ENCODE peak calls at places on chromosomes 12 and 14, in six cellular contexts. One of them, this sample, is unnamed.

GRCh38 chr14:37116933-37117844 is 55.2 kb downstream of the SLC25A21 start:
- DNase-seq in T-helper 2 cell treated with Interferon-gamma antibody and Interleukin-4, amounts not matched to agents 5 μg/mL and 100 μg/mL, for 36 hours: no peak
- DNase-seq in heart right ventricle: no peak
- DNase-seq in dermis microvascular lymphatic vessel endothelial cell: peak; percentile 20
- DNase-seq in stimulated activated CD8-positive, alpha-beta memory T cell treated with anti-CD3 and anti-CD28 coated beads, Interleukin-15, amount 100 ng/mL, for 24 hours: no peak
- DNase-seq in omental fat pad: no peak
- DNase-seq in this sample: no peak

GRCh38 chr14:95047754-95048153 is 109.6 kb downstream of the DICER1 start:
- DNase-seq in T-helper 2 cell treated with Interferon-gamma antibody and Interleukin-4, amounts not matched to agents 5 μg/mL and 100 μg/mL, for 36 hours: no peak
- DNase-seq in omental fat pad: no peak
- DNase-seq in stimulated activated CD8-positive, alpha-beta memory T cell treated with anti-CD3 and anti-CD28 coated beads, Interleukin-15, amount 100 ng/mL, for 24 hours: no peak
- DNase-seq in heart right ventricle: no peak
- DNase-seq in dermis microvascular lymphatic vessel endothelial cell: no peak
- DNase-seq in this sample: no peak

GRCh38 chr14:90758959-90759358 is 57.3 kb downstream of the TTC7B start:
- DNase-seq in omental fat pad: no peak
- DNase-seq in dermis microvascular lymphatic vessel endothelial cell: no peak
- DNase-seq in T-helper 2 cell treated with Interferon-gamma antibody and Interleukin-4, amounts not matched to agents 5 μg/mL and 100 μg/mL, for 36 hours: no peak
- DNase-seq in stimulated activated CD8-positive, alpha-beta memory T cell treated with anti-CD3 and anti-CD28 coated beads, Interleukin-15, amount 100 ng/mL, for 24 hours: no peak
- DNase-seq in heart right ventricle: peak; percentile 64
- DNase-seq in this sample: peak; percentile 32

GRCh38 chr12:19206493-19207077 is 77.1 kb downstream of the PLEKHA5 start:
- DNase-seq in stimulated activated CD8-positive, alpha-beta memory T cell treated with anti-CD3 and anti-CD28 coated beads, Interleukin-15, amount 100 ng/mL, for 24 hours: no peak
- DNase-seq in heart right ventricle: no peak
- DNase-seq in T-helper 2 cell treated with Interferon-gamma antibody and Interleukin-4, amounts not matched to agents 5 μg/mL and 100 μg/mL, for 36 hours: no peak
- DNase-seq in dermis microvascular lymphatic vessel endothelial cell: no peak
- DNase-seq in omental fat pad: no peak
- DNase-seq in this sample: no peak

GRCh38 chr12:126784328-126784921 is 1482.5 kb upstream of the TMEM132C start:
- DNase-seq in T-helper 2 cell treated with Interferon-gamma antibody and Interleukin-4, amounts not matched to agents 5 μg/mL and 100 μg/mL, for 36 hours: no peak
- DNase-seq in stimulated activated CD8-positive, alpha-beta memory T cell treated with anti-CD3 and anti-CD28 coated beads, Interleukin-15, amount 100 ng/mL, for 24 hours: no peak
- DNase-seq in dermis microvascular lymphatic vessel endothelial cell: no peak
- DNase-seq in heart right ventricle: peak; percentile 13
- DNase-seq in omental fat pad: no peak
- DNase-seq in this sample: peak; percentile 14

GRCh38 chr12:38911611-38912010 is 6.2 kb upstream of the CPNE8 start:
- DNase-seq in stimulated activated CD8-positive, alpha-beta memory T cell treated with anti-CD3 and anti-CD28 coated beads, Interleukin-15, amount 100 ng/mL, for 24 hours: no peak
- DNase-seq in omental fat pad: no peak
- DNase-seq in T-helper 2 cell treated with Interferon-gamma antibody and Interleukin-4, amounts not matched to agents 5 μg/mL and 100 μg/mL, for 36 hours: no peak
- DNase-seq in dermis microvascular lymphatic vessel endothelial cell: no peak
- DNase-seq in heart right ventricle: no peak
- DNase-seq in this sample: no peak

GRCh38 chr12:112380663-112381420 is 1.4 kb downstream of the HECTD4 start:
- DNase-seq in heart right ventricle: no peak
- DNase-seq in dermis microvascular lymphatic vessel endothelial cell: no peak
- DNase-seq in T-helper 2 cell treated with Interferon-gamma antibody and Interleukin-4, amounts not matched to agents 5 μg/mL and 100 μg/mL, for 36 hours: no peak
- DNase-seq in stimulated activated CD8-positive, alpha-beta memory T cell treated with anti-CD3 and anti-CD28 coated beads, Interleukin-15, amount 100 ng/mL, for 24 hours: no peak
- DNase-seq in omental fat pad: no peak
- DNase-seq in this sample: no peak

GRCh38 chr12:92041742-92042141 is 103.9 kb downstream of the BTG1 start:
- DNase-seq in dermis microvascular lymphatic vessel endothelial cell: no peak
- DNase-seq in stimulated activated CD8-positive, alpha-beta memory T cell treated with anti-CD3 and anti-CD28 coated beads, Interleukin-15, amount 100 ng/mL, for 24 hours: no peak
- DNase-seq in T-helper 2 cell treated with Interferon-gamma antibody and Interleukin-4, amounts not matched to agents 5 μg/mL and 100 μg/mL, for 36 hours: no peak
- DNase-seq in heart right ventricle: no peak
- DNase-seq in omental fat pad: no peak
- DNase-seq in this sample: no peak

GRCh38 chr14:21092147-21093011 is 6.1 kb downstream of the ZNF219 start:
- DNase-seq in stimulated activated CD8-positive, alpha-beta memory T cell treated with anti-CD3 and anti-CD28 coated beads, Interleukin-15, amount 100 ng/mL, for 24 hours: peak; percentile 95
- DNase-seq in T-helper 2 cell treated with Interferon-gamma antibody and Interleukin-4, amounts not matched to agents 5 μg/mL and 100 μg/mL, for 36 hours: peak; percentile 80
- DNase-seq in heart right ventricle: peak; percentile 80
- DNase-seq in dermis microvascular lymphatic vessel endothelial cell: peak; percentile 40
- DNase-seq in omental fat pad: peak; percentile 65
- DNase-seq in this sample: peak; percentile 96

GRCh38 chr12:131869871-131870418 is 24.5 kb upstream of the ULK1 start:
- DNase-seq in T-helper 2 cell treated with Interferon-gamma antibody and Interleukin-4, amounts not matched to agents 5 μg/mL and 100 μg/mL, for 36 hours: no peak
- DNase-seq in omental fat pad: no peak
- DNase-seq in dermis microvascular lymphatic vessel endothelial cell: peak; percentile 72
- DNase-seq in heart right ventricle: no peak
- DNase-seq in stimulated activated CD8-positive, alpha-beta memory T cell treated with anti-CD3 and anti-CD28 coated beads, Interleukin-15, amount 100 ng/mL, for 24 hours: no peak
- DNase-seq in this sample: no peak

GRCh38 chr14:51318777-51319176 is 78.7 kb downstream of the TMX1 start:
- DNase-seq in dermis microvascular lymphatic vessel endothelial cell: no peak
- DNase-seq in heart right ventricle: no peak
- DNase-seq in omental fat pad: no peak
- DNase-seq in stimulated activated CD8-positive, alpha-beta memory T cell treated with anti-CD3 and anti-CD28 coated beads, Interleukin-15, amount 100 ng/mL, for 24 hours: no peak
- DNase-seq in T-helper 2 cell treated with Interferon-gamma antibody and Interleukin-4, amounts not matched to agents 5 μg/mL and 100 μg/mL, for 36 hours: no peak
- DNase-seq in this sample: no peak

GRCh38 chr12:94516985-94517384 is 57.3 kb upstream of the CEP83 start:
- DNase-seq in T-helper 2 cell treated with Interferon-gamma antibody and Interleukin-4, amounts not matched to agents 5 μg/mL and 100 μg/mL, for 36 hours: no peak
- DNase-seq in stimulated activated CD8-positive, alpha-beta memory T cell treated with anti-CD3 and anti-CD28 coated beads, Interleukin-15, amount 100 ng/mL, for 24 hours: no peak
- DNase-seq in heart right ventricle: no peak
- DNase-seq in dermis microvascular lymphatic vessel endothelial cell: no peak
- DNase-seq in omental fat pad: no peak
- DNase-seq in this sample: no peak

GRCh38 chr12:86660000-86660399 is 403.8 kb upstream of the MGAT4C start:
- DNase-seq in omental fat pad: no peak
- DNase-seq in T-helper 2 cell treated with Interferon-gamma antibody and Interleukin-4, amounts not matched to agents 5 μg/mL and 100 μg/mL, for 36 hours: no peak
- DNase-seq in stimulated activated CD8-positive, alpha-beta memory T cell treated with anti-CD3 and anti-CD28 coated beads, Interleukin-15, amount 100 ng/mL, for 24 hours: no peak
- DNase-seq in heart right ventricle: no peak
- DNase-seq in dermis microvascular lymphatic vessel endothelial cell: no peak
- DNase-seq in this sample: no peak

GRCh38 chr14:53780156-53780555 is 176.5 kb downstream of the BMP4 start:
- DNase-seq in stimulated activated CD8-positive, alpha-beta memory T cell treated with anti-CD3 and anti-CD28 coated beads, Interleukin-15, amount 100 ng/mL, for 24 hours: no peak
- DNase-seq in omental fat pad: no peak
- DNase-seq in heart right ventricle: no peak
- DNase-seq in T-helper 2 cell treated with Interferon-gamma antibody and Interleukin-4, amounts not matched to agents 5 μg/mL and 100 μg/mL, for 36 hours: no peak
- DNase-seq in dermis microvascular lymphatic vessel endothelial cell: no peak
- DNase-seq in this sample: no peak

GRCh38 chr12:95102916-95103671 is 29.7 kb upstream of the NR2C1 start:
- DNase-seq in dermis microvascular lymphatic vessel endothelial cell: no peak
- DNase-seq in T-helper 2 cell treated with Interferon-gamma antibody and Interleukin-4, amounts not matched to agents 5 μg/mL and 100 μg/mL, for 36 hours: peak; percentile 62
- DNase-seq in omental fat pad: no peak
- DNase-seq in heart right ventricle: no peak
- DNase-seq in stimulated activated CD8-positive, alpha-beta memory T cell treated with anti-CD3 and anti-CD28 coated beads, Interleukin-15, amount 100 ng/mL, for 24 hours: no peak
- DNase-seq in this sample: no peak

GRCh38 chr14:89845346-89845745 is 109.2 kb downstream of the EFCAB11 start:
- DNase-seq in heart right ventricle: no peak
- DNase-seq in omental fat pad: no peak
- DNase-seq in stimulated activated CD8-positive, alpha-beta memory T cell treated with anti-CD3 and anti-CD28 coated beads, Interleukin-15, amount 100 ng/mL, for 24 hours: no peak
- DNase-seq in T-helper 2 cell treated with Interferon-gamma antibody and Interleukin-4, amounts not matched to agents 5 μg/mL and 100 μg/mL, for 36 hours: no peak
- DNase-seq in dermis microvascular lymphatic vessel endothelial cell: no peak
- DNase-seq in this sample: no peak

GRCh38 chr12:124993568-124994434 is at the start of gene BRI3BP:
- DNase-seq in heart right ventricle: peak; percentile 32
- DNase-seq in omental fat pad: no peak
- DNase-seq in stimulated activated CD8-positive, alpha-beta memory T cell treated with anti-CD3 and anti-CD28 coated beads, Interleukin-15, amount 100 ng/mL, for 24 hours: peak; percentile 65
- DNase-seq in T-helper 2 cell treated with Interferon-gamma antibody and Interleukin-4, amounts not matched to agents 5 μg/mL and 100 μg/mL, for 36 hours: peak; percentile 84
- DNase-seq in dermis microvascular lymphatic vessel endothelial cell: no peak
- DNase-seq in this sample: peak; percentile 74

GRCh38 chr12:132451172-132451835 is 38.6 kb upstream of the FBRSL1 start:
- DNase-seq in T-helper 2 cell treated with Interferon-gamma antibody and Interleukin-4, amounts not matched to agents 5 μg/mL and 100 μg/mL, for 36 hours: no peak
- DNase-seq in stimulated activated CD8-positive, alpha-beta memory T cell treated with anti-CD3 and anti-CD28 coated beads, Interleukin-15, amount 100 ng/mL, for 24 hours: no peak
- DNase-seq in dermis microvascular lymphatic vessel endothelial cell: no peak
- DNase-seq in heart right ventricle: no peak
- DNase-seq in omental fat pad: no peak
- DNase-seq in this sample: no peak

GRCh38 chr12:42172811-42173210 is 28.1 kb upstream of the GXYLT1 start:
- DNase-seq in T-helper 2 cell treated with Interferon-gamma antibody and Interleukin-4, amounts not matched to agents 5 μg/mL and 100 μg/mL, for 36 hours: no peak
- DNase-seq in dermis microvascular lymphatic vessel endothelial cell: no peak
- DNase-seq in stimulated activated CD8-positive, alpha-beta memory T cell treated with anti-CD3 and anti-CD28 coated beads, Interleukin-15, amount 100 ng/mL, for 24 hours: no peak
- DNase-seq in heart right ventricle: no peak
- DNase-seq in omental fat pad: no peak
- DNase-seq in this sample: no peak

GRCh38 chr14:61662437-61663311 is 32.6 kb upstream of the HIF1A start:
- DNase-seq in heart right ventricle: no peak
- DNase-seq in stimulated activated CD8-positive, alpha-beta memory T cell treated with anti-CD3 and anti-CD28 coated beads, Interleukin-15, amount 100 ng/mL, for 24 hours: no peak
- DNase-seq in omental fat pad: no peak
- DNase-seq in T-helper 2 cell treated with Interferon-gamma antibody and Interleukin-4, amounts not matched to agents 5 μg/mL and 100 μg/mL, for 36 hours: peak; percentile 77
- DNase-seq in dermis microvascular lymphatic vessel endothelial cell: no peak
- DNase-seq in this sample: peak; percentile 20

GRCh38 chr12:105738036-105738435 is 400.7 kb downstream of the NUAK1 start:
- DNase-seq in omental fat pad: no peak
- DNase-seq in stimulated activated CD8-positive, alpha-beta memory T cell treated with anti-CD3 and anti-CD28 coated beads, Interleukin-15, amount 100 ng/mL, for 24 hours: no peak
- DNase-seq in heart right ventricle: peak; percentile 55
- DNase-seq in dermis microvascular lymphatic vessel endothelial cell: peak; percentile 98
- DNase-seq in T-helper 2 cell treated with Interferon-gamma antibody and Interleukin-4, amounts not matched to agents 5 μg/mL and 100 μg/mL, for 36 hours: no peak
- DNase-seq in this sample: no peak

GRCh38 chr14:75198291-75198933 is 22.0 kb upstream of the TMED10 start:
- DNase-seq in omental fat pad: no peak
- DNase-seq in dermis microvascular lymphatic vessel endothelial cell: no peak
- DNase-seq in T-helper 2 cell treated with Interferon-gamma antibody and Interleukin-4, amounts not matched to agents 5 μg/mL and 100 μg/mL, for 36 hours: no peak
- DNase-seq in heart right ventricle: peak; percentile 20
- DNase-seq in stimulated activated CD8-positive, alpha-beta memory T cell treated with anti-CD3 and anti-CD28 coated beads, Interleukin-15, amount 100 ng/mL, for 24 hours: no peak
- DNase-seq in this sample: no peak

GRCh38 chr12:119869720-119870119 is 7.4 kb downstream of the CIT start:
- DNase-seq in omental fat pad: no peak
- DNase-seq in dermis microvascular lymphatic vessel endothelial cell: peak; percentile 36
- DNase-seq in heart right ventricle: no peak
- DNase-seq in stimulated activated CD8-positive, alpha-beta memory T cell treated with anti-CD3 and anti-CD28 coated beads, Interleukin-15, amount 100 ng/mL, for 24 hours: no peak
- DNase-seq in T-helper 2 cell treated with Interferon-gamma antibody and Interleukin-4, amounts not matched to agents 5 μg/mL and 100 μg/mL, for 36 hours: no peak
- DNase-seq in this sample: no peak

GRCh38 chr14:21894003-21894897 is 220.6 kb upstream of the OR4E1 start:
- DNase-seq in heart right ventricle: no peak
- DNase-seq in stimulated activated CD8-positive, alpha-beta memory T cell treated with anti-CD3 and anti-CD28 coated beads, Interleukin-15, amount 100 ng/mL, for 24 hours: no peak
- DNase-seq in dermis microvascular lymphatic vessel endothelial cell: no peak
- DNase-seq in T-helper 2 cell treated with Interferon-gamma antibody and Interleukin-4, amounts not matched to agents 5 μg/mL and 100 μg/mL, for 36 hours: peak; percentile 44
- DNase-seq in omental fat pad: no peak
- DNase-seq in this sample: no peak

GRCh38 chr14:62066304-62066703 is 304.1 kb downstream of the SNAPC1 start:
- DNase-seq in T-helper 2 cell treated with Interferon-gamma antibody and Interleukin-4, amounts not matched to agents 5 μg/mL and 100 μg/mL, for 36 hours: no peak
- DNase-seq in omental fat pad: no peak
- DNase-seq in heart right ventricle: no peak
- DNase-seq in dermis microvascular lymphatic vessel endothelial cell: no peak
- DNase-seq in stimulated activated CD8-positive, alpha-beta memory T cell treated with anti-CD3 and anti-CD28 coated beads, Interleukin-15, amount 100 ng/mL, for 24 hours: no peak
- DNase-seq in this sample: no peak

GRCh38 chr14:75941030-75941429 is 40.8 kb downstream of the TGFB3 start:
- DNase-seq in heart right ventricle: no peak
- DNase-seq in T-helper 2 cell treated with Interferon-gamma antibody and Interleukin-4, amounts not matched to agents 5 μg/mL and 100 μg/mL, for 36 hours: no peak
- DNase-seq in dermis microvascular lymphatic vessel endothelial cell: no peak
- DNase-seq in stimulated activated CD8-positive, alpha-beta memory T cell treated with anti-CD3 and anti-CD28 coated beads, Interleukin-15, amount 100 ng/mL, for 24 hours: no peak
- DNase-seq in omental fat pad: no peak
- DNase-seq in this sample: no peak

GRCh38 chr12:100539209-100539608 is 34.3 kb upstream of the GAS2L3 start:
- DNase-seq in omental fat pad: no peak
- DNase-seq in stimulated activated CD8-positive, alpha-beta memory T cell treated with anti-CD3 and anti-CD28 coated beads, Interleukin-15, amount 100 ng/mL, for 24 hours: no peak
- DNase-seq in T-helper 2 cell treated with Interferon-gamma antibody and Interleukin-4, amounts not matched to agents 5 μg/mL and 100 μg/mL, for 36 hours: no peak
- DNase-seq in heart right ventricle: peak; percentile 10
- DNase-seq in dermis microvascular lymphatic vessel endothelial cell: peak; percentile 9
- DNase-seq in this sample: no peak

GRCh38 chr12:53465679-53466078 is 13.8 kb downstream of the PCBP2 start:
- DNase-seq in stimulated activated CD8-positive, alpha-beta memory T cell treated with anti-CD3 and anti-CD28 coated beads, Interleukin-15, amount 100 ng/mL, for 24 hours: no peak
- DNase-seq in T-helper 2 cell treated with Interferon-gamma antibody and Interleukin-4, amounts not matched to agents 5 μg/mL and 100 μg/mL, for 36 hours: no peak
- DNase-seq in heart right ventricle: no peak
- DNase-seq in omental fat pad: no peak
- DNase-seq in dermis microvascular lymphatic vessel endothelial cell: no peak
- DNase-seq in this sample: no peak

GRCh38 chr12:16435875-16436554 is 88.6 kb downstream of the MGST1 start:
- DNase-seq in T-helper 2 cell treated with Interferon-gamma antibody and Interleukin-4, amounts not matched to agents 5 μg/mL and 100 μg/mL, for 36 hours: no peak
- DNase-seq in heart right ventricle: no peak
- DNase-seq in stimulated activated CD8-positive, alpha-beta memory T cell treated with anti-CD3 and anti-CD28 coated beads, Interleukin-15, amount 100 ng/mL, for 24 hours: no peak
- DNase-seq in dermis microvascular lymphatic vessel endothelial cell: no peak
- DNase-seq in omental fat pad: no peak
- DNase-seq in this sample: no peak

This sample was measured in memory B cell.